ENCODE peak calls at places on chromosomes 3 and 15, in four cellular contexts. R is bronchial epithelial cell, A is pancreas, N is WTC11. Z is an unnamed sample.

GRCh38 chr3:136545664-136546266 is 206.4 kb downstream of the STAG1 start:
- DNase-seq in A (no peak), N (no peak), R (peak), Z (peak)

GRCh38 chr3:13894096-13894811 is 14.4 kb upstream of the WNT7A start:
- DNase-seq in N (no peak), R (no peak), A (no peak), Z (no peak)

GRCh38 chr15:84001655-84002054 is 233.9 kb upstream of the GOLGA6L4 start:
- DNase-seq in A (no peak), R (no peak), N (no peak), Z (no peak)

GRCh38 chr15:90087454-90088154 is 14.7 kb downstream of the IDH2 start:
- DNase-seq in R (no peak), A (peak), N (no peak), Z (peak)

GRCh38 chr3:115986555-115987207 is 363.4 kb downstream of the GAP43 start:
- DNase-seq in R (peak), N (peak), A (no peak), Z (peak)

GRCh38 chr15:67048281-67049279 is 16.8 kb upstream of the SMAD3 start:
- DNase-seq in N (no peak), A (peak), R (peak), Z (peak)

GRCh38 chr3:16875876-16876575 is 8.7 kb upstream of the PLCL2 start:
- DNase-seq in N (no peak), R (no peak), A (no peak), Z (no peak)

GRCh38 chr3:17500618-17501017 is 241.8 kb downstream of the TBC1D5 start:
- DNase-seq in R (peak), A (no peak), N (no peak), Z (no peak)

GRCh38 chr3:178304758-178305157 is 231.5 kb upstream of the KCNMB2 start:
- DNase-seq in R (peak), A (no peak), N (no peak), Z (peak)

GRCh38 chr15:69509131-69509530 is 56.5 kb downstream of the RPLP1 start:
- DNase-seq in R (peak), A (no peak), N (no peak), Z (no peak)

GRCh38 chr3:78979083-78979482 is 788.7 kb downstream of the ROBO1 start:
- DNase-seq in N (no peak), R (no peak), A (no peak), Z (no peak)

GRCh38 chr3:129240436-129240835 is 9.0 kb upstream of the COPG1 start:
- DNase-seq in A (no peak), R (peak), N (no peak), Z (peak)

GRCh38 chr15:84797212-84797611 is 19.9 kb upstream of the ALPK3 start:
- DNase-seq in A (no peak), R (no peak), N (no peak), Z (peak)

GRCh38 chr3:143120716-143121239 is 1.2 kb downstream of the CHST2 start:
- DNase-seq in R (no peak), A (no peak), N (no peak), Z (peak)

GRCh38 chr3:143122608-143123352 is 3.2 kb downstream of the CHST2 start:
- DNase-seq in R (no peak), N (no peak), A (no peak), Z (no peak)

GRCh38 chr3:143119974-143120715 is 574 bp downstream of the CHST2 start:
- DNase-seq in A (no peak), R (no peak), N (peak), Z (no peak)

GRCh38 chr3:143122089-143122430 is 2.5 kb downstream of the CHST2 start:
- DNase-seq in N (no peak), R (no peak), A (no peak), Z (no peak)

DNA sequence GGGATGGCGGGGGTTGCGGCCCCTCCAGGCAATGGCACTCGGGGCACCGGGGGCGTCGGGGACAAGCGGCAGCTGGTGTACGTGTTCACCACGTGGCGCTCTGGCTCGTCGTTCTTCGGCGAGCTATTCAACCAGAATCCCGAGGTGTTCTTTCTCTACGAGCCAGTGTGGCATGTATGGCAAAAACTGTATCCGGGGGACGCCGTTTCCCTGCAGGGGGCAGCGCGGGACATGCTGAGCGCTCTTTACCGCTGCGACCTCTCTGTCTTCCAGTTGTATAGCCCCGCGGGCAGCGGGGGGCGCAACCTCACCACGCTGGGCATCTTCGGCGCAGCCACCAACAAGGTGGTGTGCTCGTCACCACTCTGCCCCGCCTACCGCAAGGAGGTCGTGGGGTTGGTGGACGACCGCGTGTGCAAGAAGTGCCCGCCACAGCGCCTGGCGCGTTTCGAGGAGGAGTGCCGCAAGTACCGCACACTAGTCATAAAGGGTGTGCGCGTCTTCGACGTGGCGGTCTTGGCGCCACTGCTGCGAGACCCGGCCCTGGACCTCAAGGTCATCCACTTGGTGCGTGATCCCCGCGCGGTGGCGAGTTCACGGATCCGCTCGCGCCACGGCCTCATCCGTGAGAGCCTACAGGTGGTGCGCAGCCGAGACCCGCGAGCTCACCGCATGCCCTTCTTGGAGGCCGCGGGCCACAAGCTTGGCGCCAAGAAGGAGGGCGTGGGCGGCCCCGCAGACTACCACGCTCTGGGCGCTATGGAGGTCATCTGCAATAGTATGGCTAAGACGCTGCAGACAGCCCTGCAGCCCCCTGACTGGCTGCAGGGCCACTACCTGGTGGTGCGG is 1.9 kb downstream of the CHST2 start:
- DNase-seq in N (peak), R (no peak), A (peak), Z (peak)
- TF ChIP-seq CTCF in N (peak), R (peak), A (no peak), Z (peak)

GRCh38 chr3:47794585-47794984 is 8.4 kb upstream of the DHX30 start:
- DNase-seq in R (no peak), N (no peak), A (no peak), Z (no peak)

GRCh38 chr3:47804571-47804970 is 1.6 kb downstream of the DHX30 start:
- DNase-seq in A (no peak), N (no peak), R (no peak), Z (no peak)

GRCh38 chr3:47802734-47803477 is at the start of gene DHX30:
- DNase-seq in A (peak), R (peak), N (peak), Z (peak)

GRCh38 chr3:47803478-47804025 is 614 bp downstream of the DHX30 start:
- DNase-seq in A (no peak), N (no peak), R (no peak), Z (no peak)

GRCh38 chr3:47799733-47800132 is 3.2 kb upstream of the DHX30 start:
- DNase-seq in N (peak), A (no peak), R (no peak), Z (no peak)
- TF ChIP-seq CTCF in N (no peak), A (no peak), R (peak), Z (peak)

GRCh38 chr15:62254137-62254934 is 89.3 kb upstream of the C2CD4B start:
- DNase-seq in R (peak), A (peak), N (peak), Z (peak)
- TF ChIP-seq CTCF in R (peak), A (peak), N (peak), Z (peak)

GRCh38 chr3:26345613-26346012 is 277.0 kb upstream of the LRRC3B start:
- DNase-seq in N (peak), R (no peak), A (no peak), Z (no peak)
- TF ChIP-seq CTCF in N (no peak), R (no peak), A (no peak), Z (no peak)

DNA sequence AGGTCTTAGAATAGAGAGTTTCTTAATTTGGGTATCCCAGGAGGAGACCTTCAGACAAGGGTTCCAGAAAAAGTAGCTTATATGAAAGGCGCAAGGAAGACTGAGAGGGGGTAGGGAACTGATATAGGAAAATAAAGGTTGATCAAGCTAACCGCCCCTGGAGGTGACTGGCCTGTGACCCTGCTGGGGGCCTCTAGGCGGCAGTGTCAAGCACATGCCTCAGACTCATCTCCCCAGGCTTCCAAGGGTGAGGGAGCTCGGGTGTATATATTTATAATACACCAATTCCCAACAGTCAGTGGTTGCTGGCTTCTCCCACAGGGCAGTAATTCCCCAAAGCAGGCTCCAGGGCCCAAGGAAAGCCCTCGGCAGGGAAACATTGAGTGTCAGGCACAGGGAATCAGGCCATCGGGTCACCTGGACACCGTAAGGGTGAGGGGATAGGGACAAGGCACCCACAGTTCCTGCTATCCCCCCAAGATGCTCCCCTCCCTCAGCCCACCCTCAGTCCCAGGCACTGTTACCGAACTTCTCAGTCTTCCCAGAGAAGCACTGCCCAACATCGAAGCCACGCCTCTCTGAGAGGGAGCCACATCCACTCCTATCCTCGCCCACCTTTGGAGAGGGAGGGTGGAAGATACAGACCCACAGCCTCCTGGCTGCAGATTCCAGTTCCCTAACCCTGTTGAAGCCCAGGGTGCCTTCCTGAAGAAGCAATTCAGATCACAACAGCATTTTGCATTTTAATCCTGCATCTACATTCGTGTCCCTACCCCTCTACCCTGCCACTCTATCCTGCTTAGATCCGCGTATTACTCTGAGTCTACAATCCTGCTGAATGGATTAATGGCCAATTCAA is 19.5 kb upstream of the CAV3 start:
- DNase-seq in N (peak), A (no peak), R (no peak), Z (no peak)
- TF ChIP-seq CTCF in N (peak), A (no peak), R (peak), Z (peak)

DNA sequence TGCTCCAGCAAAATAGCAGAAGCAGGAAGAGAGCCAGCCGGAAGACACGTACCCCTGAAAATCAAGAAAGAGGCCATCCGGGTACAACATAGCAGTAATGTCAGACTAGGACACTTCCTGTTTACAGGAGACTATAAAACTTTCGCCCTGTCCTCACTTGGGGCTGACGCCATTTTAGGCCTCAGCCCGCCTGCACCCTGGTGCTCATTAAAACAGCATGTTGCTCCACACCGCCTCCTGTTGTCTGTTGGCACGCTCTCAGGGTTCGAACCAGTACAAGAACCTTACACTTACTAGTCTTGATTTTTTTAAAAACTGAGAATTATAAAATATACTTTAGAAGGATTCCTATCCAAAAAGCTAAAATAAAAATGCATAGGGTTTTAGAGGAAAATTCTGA is 159.8 kb upstream of the NR2E3 start:
- DNase-seq in N (peak), R (no peak), A (no peak), Z (no peak)
- TF ChIP-seq CTCF in N (no peak), R (no peak), A (no peak), Z (no peak)

GRCh38 chr15:28933710-28934445 is 48.1 kb downstream of the APBA2 start:
- DNase-seq in A (no peak), N (no peak), R (no peak), Z (no peak)

GRCh38 chr15:28936481-28936881 is 50.7 kb downstream of the APBA2 start:
- DNase-seq in R (no peak), N (no peak), A (no peak), Z (no peak)

GRCh38 chr15:28936081-28936480 is 50.3 kb downstream of the APBA2 start:
- DNase-seq in N (no peak), R (no peak), A (no peak), Z (no peak)

GRCh38 chr15:28934645-28935044 is 48.9 kb downstream of the APBA2 start:
- DNase-seq in N (no peak), A (no peak), R (no peak), Z (no peak)

GRCh38 chr15:28935316-28935715 is 49.5 kb downstream of the APBA2 start:
- DNase-seq in N (peak), A (no peak), R (no peak), Z (no peak)
- TF ChIP-seq CTCF in N (no peak), A (no peak), R (peak), Z (peak)